ENCODE peak calls at places on chromosomes 1 and 21, in six cellular contexts. Z is cardiac muscle cell; Q is sigmoid colon; B is iPS DF 6.9; D is heart left ventricle; X is effector memory CD4-positive, alpha-beta T cell. N is an unnamed sample. For H3K4me1, the result is how much of the 10 kb centered on the place peaks cover.

GRCh38 chr1:42730002-42730401 is 10.0 kb downstream of the CLDN19 start:
- DNase-seq in Z (no peak), Q (no peak), B (no peak), D (no peak), X (no peak), N (no peak)

GRCh38 chr1:63509718-63510117 is 13.3 kb downstream of the ITGB3BP start:
- DNase-seq in Z (no peak), Q (no peak), B (no peak), D (no peak), X (no peak), N (no peak)

GRCh38 chr1:30286984-30287839 is 436.2 kb downstream of the MATN1 start:
- DNase-seq in Z (no peak), Q (no peak), B (no peak), D (peak), X (no peak), N (no peak)

GRCh38 chr1:173295391-173295790 is 88.3 kb upstream of the TNFSF4 start:
- DNase-seq in Z (no peak), Q (no peak), B (no peak), D (no peak), X (no peak), N (no peak)

GRCh38 chr1:226121587-226122400 is 59.3 kb downstream of the H3-3A start:
- DNase-seq in Z (peak), Q (no peak), B (no peak), D (peak), X (peak), N (peak)

GRCh38 chr1:966135-966602 is at the start of gene PLEKHN1:
- DNase-seq in Z (no peak), Q (no peak), B (no peak), D (no peak), X (no peak), N (no peak)

GRCh38 chr1:232108598-232108997 is 482.0 kb downstream of the DISC1 start:
- DNase-seq in Z (no peak), Q (no peak), B (no peak), D (no peak), X (no peak), N (no peak)

GRCh38 chr1:240465531-240465940 is 146.4 kb downstream of the GREM2 start:
- DNase-seq in Z (peak), Q (no peak), B (no peak), D (no peak), X (no peak), N (peak)

DNA sequence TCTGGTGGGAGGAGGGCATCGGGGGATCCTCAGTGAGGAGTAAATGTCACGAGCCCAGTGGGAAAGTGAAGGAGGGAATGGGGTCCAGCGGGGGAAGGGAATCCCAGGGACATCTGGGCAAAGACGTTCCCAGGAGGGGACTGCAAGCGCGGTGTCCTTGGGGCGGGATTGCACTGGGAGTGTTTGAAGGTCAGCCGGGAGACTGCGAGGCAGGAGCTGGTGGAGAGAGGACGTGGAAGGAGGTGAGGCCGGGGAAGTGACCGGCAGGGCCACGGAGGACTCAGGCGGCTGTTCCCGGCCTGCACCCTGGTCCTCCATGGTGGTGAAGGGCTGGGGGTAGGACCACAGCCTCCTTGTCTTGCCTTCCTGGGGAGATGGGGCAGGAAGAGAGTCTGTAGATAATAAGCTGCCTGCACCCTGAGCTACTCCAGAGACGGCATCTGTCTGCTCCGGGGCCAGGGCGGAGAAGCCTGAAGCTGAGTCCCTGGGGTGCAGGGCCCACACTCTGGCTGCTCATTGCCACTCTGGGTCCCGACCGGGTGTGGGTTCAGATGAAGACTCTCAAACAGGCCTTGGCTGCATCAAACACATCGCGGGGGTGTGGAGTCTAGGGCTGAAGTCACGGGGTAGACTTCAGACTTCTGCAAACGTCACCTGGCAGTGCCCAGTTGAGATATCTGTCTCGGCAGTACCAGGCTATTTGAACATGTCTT is 264.8 kb downstream of the CAMTA1 start:
- DNase-seq in Z (no peak), Q (no peak), B (no peak), D (no peak), X (no peak), N (no peak)
- H3K4me1 ChIP-seq in Z (under half), Q (under half), B (under half), D (under half), X (under half), N (under half)

GRCh38 chr21:29315155-29315749 is 16.5 kb downstream of the BACH1 start:
- DNase-seq in Z (no peak), Q (no peak), B (no peak), D (no peak), X (no peak), N (no peak)
- H3K4me1 ChIP-seq in Z (under half), Q (under half), B (under half), D (half or more), X (under half), N (under half)

DNA sequence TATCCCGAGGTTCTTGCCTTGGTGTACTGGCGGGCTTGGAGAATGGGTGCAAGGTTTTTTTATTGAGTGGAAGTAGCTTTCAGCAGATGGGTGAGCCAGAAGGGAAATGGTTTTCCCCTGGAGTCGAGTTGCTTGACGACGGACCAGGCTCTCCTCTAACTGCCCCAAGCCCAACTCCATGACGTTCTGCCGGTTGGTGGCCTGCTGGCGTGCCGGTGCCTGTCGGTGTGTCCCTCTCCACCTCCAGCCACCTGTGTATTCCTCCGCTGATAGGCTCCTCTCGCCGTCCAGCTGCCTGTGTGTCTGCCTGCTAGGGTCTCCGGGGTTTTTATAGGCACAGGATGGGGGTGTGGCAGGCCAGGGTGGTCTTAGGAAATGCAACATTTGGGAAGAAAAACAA is 34.3 kb upstream of the PTGFRN start:
- DNase-seq in Z (no peak), Q (no peak), B (no peak), D (no peak), X (no peak), N (no peak)
- H3K4me1 ChIP-seq in Z (under half), Q (under half), B (under half), D (under half), X (under half), N (under half)

GRCh38 chr1:94113592-94114322 is 7.2 kb downstream of the ABCA4 start:
- DNase-seq in Z (no peak), Q (no peak), B (no peak), D (no peak), X (no peak), N (no peak)

GRCh38 chr1:94117250-94117851 is 3.6 kb downstream of the ABCA4 start:
- DNase-seq in Z (no peak), Q (no peak), B (no peak), D (no peak), X (no peak), N (no peak)

GRCh38 chr1:94118013-94118412 is 2.9 kb downstream of the ABCA4 start:
- DNase-seq in Z (no peak), Q (no peak), B (no peak), D (no peak), X (no peak), N (no peak)

GRCh38 chr1:94115900-94116436 is 5.0 kb downstream of the ABCA4 start:
- DNase-seq in Z (no peak), Q (no peak), B (no peak), D (no peak), X (no peak), N (no peak)

GRCh38 chr1:94115254-94115899 is 5.6 kb downstream of the ABCA4 start:
- DNase-seq in Z (no peak), Q (no peak), B (no peak), D (no peak), X (no peak), N (no peak)
- H3K4me1 ChIP-seq in Z (under half), Q (under half), B (under half), D (under half), X (under half), N (under half)

DNA sequence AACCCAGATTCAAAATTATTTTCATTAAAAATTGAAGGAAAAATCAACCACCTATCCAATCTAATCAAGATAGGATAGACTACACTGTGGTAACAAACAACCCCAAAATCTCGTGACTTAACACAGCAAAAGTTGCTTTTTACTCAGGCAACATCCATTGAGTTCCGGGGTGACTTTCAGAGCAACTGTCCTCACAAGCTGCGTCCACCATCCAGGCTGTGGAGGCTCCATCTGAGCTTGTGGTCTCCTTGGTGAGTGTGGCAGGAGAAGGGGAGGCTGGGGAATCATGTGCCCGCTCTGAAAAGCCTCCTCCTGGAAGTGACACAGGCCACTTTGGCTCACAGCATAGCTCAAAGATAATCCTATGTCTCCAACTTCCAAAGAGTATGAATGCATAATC is 52.4 kb downstream of the CD2 start:
- DNase-seq in Z (no peak), Q (no peak), B (no peak), D (no peak), X (no peak), N (no peak)
- H3K4me1 ChIP-seq in Z (under half), Q (under half), B (under half), D (under half), X (under half), N (under half)

GRCh38 chr1:93701619-93702018 is 20.0 kb upstream of the BCAR3 start:
- DNase-seq in Z (no peak), Q (peak), B (no peak), D (no peak), X (no peak), N (no peak)
- H3K4me1 ChIP-seq in Z (under half), Q (under half), B (under half), D (under half), X (under half), N (under half)

DNA sequence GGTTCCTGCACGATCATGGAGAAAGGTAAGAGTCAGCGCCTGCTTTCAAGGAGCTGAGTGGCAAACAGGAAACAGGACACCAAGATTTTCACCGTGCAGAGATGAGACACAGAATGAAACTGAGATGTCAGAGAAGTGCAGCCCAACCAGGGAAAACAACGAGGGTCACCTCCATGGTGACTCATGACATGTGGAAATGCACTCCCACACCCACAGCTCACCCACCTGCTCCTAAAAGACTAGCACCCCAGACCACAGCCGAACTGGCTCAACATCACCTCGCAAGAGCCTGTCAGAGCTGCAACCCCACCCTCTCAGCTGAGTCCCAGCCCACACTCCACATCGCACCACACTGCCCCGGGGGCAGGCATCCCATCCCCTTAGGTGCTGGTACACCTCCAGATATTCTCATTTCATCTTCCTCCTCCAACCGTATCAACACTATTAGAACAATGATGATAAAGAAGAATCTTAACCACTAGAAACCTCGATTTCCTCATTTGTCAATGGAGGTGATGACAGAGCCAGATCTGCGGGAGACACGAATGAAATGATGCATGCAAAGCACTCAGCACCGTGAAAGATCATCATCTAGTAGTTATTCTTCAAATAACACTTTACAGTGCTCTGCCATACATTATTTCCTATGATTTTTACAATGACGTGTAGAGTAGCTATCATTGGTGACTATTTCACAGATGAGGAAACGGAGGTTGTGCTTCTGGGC is 103.2 kb downstream of the DMRTB1 start:
- DNase-seq in Z (no peak), Q (peak), B (no peak), D (no peak), X (no peak), N (no peak)
- H3K4me1 ChIP-seq in Z (under half), Q (under half), B (under half), D (under half), X (under half), N (under half)

DNA sequence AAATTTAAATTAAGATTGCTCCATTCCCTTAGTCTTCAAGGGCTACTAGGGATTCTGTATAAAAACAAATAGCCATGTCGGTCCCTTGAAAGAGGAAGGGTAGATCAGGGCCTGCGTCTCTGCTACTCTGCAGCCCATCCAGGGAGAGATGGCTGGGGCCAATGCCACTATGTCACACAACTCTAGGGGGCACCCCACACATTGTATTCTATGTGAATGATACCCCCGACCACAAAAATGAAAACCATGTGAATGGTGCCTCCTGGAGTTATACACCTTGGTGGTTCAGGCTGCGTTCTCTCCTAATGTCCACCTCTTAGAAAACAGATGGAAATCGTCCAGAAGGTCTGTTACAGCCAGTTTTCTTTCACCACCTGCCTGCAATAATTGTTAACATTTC is 18.0 kb downstream of the PIK3C2B start:
- DNase-seq in Z (no peak), Q (no peak), B (no peak), D (no peak), X (no peak), N (no peak)
- H3K4me1 ChIP-seq in Z (under half), Q (under half), B (under half), D (half or more), X (under half), N (under half)

GRCh38 chr1:22453181-22453580 is 1.5 kb downstream of the ZBTB40 start:
- DNase-seq in Z (no peak), Q (no peak), B (no peak), D (no peak), X (no peak), N (no peak)

GRCh38 chr1:22461100-22461499 is 9.4 kb downstream of the ZBTB40 start:
- DNase-seq in Z (no peak), Q (no peak), B (no peak), D (no peak), X (no peak), N (no peak)

GRCh38 chr1:22454476-22455056 is 2.9 kb downstream of the ZBTB40 start:
- DNase-seq in Z (no peak), Q (no peak), B (no peak), D (no peak), X (no peak), N (no peak)

GRCh38 chr1:22457836-22458235 is 6.2 kb downstream of the ZBTB40 start:
- DNase-seq in Z (no peak), Q (no peak), B (no peak), D (no peak), X (no peak), N (no peak)

GRCh38 chr1:22457356-22457755 is 5.7 kb downstream of the ZBTB40 start:
- DNase-seq in Z (no peak), Q (no peak), B (no peak), D (no peak), X (no peak), N (no peak)
- H3K4me1 ChIP-seq in Z (under half), Q (under half), B (under half), D (half or more), X (under half), N (under half)